ENCODE peak calls at places on chromosomes 2 and 18, in seven cellular contexts. One of them, this sample, is unnamed.

GRCh38 chr2:9984217-9984739 is 32.8 kb downstream of the GRHL1 start:
- DNase-seq in prostate gland: no peak
- DNase-seq in tibial nerve: no peak
- DNase-seq in keratinocyte: peak; percentile 4
- DNase-seq in WERI-Rb-1: no peak
- DNase-seq in fibroblast of lung: peak; percentile 41
- DNase-seq in OCI-LY7: peak; percentile 56
- DNase-seq in this sample: no peak

GRCh38 chr2:8539743-8540551 is 141.9 kb upstream of the ID2 start:
- DNase-seq in keratinocyte: no peak
- DNase-seq in OCI-LY7: no peak
- DNase-seq in tibial nerve: peak; percentile 34
- DNase-seq in fibroblast of lung: no peak
- DNase-seq in WERI-Rb-1: peak; percentile 52
- DNase-seq in prostate gland: peak; percentile 94
- DNase-seq in this sample: peak; percentile 23

GRCh38 chr2:240812721-240813120 is 7.3 kb downstream of the KIF1A start:
- DNase-seq in prostate gland: no peak
- DNase-seq in tibial nerve: no peak
- DNase-seq in fibroblast of lung: no peak
- DNase-seq in OCI-LY7: no peak
- DNase-seq in WERI-Rb-1: no peak
- DNase-seq in keratinocyte: no peak
- DNase-seq in this sample: no peak

GRCh38 chr2:233153146-233153798 is 93.1 kb downstream of the INPP5D start:
- DNase-seq in WERI-Rb-1: no peak
- DNase-seq in keratinocyte: no peak
- DNase-seq in prostate gland: no peak
- DNase-seq in OCI-LY7: no peak
- DNase-seq in fibroblast of lung: no peak
- DNase-seq in tibial nerve: no peak
- DNase-seq in this sample: no peak

GRCh38 chr18:75156139-75156750 is 52.7 kb downstream of the PTGR3 start:
- DNase-seq in tibial nerve: no peak
- DNase-seq in keratinocyte: no peak
- DNase-seq in WERI-Rb-1: no peak
- DNase-seq in OCI-LY7: no peak
- DNase-seq in fibroblast of lung: no peak
- DNase-seq in prostate gland: no peak
- DNase-seq in this sample: no peak

GRCh38 chr18:37248281-37248680 is 317.3 kb downstream of the CELF4 start:
- DNase-seq in WERI-Rb-1: no peak
- DNase-seq in fibroblast of lung: no peak
- DNase-seq in tibial nerve: no peak
- DNase-seq in prostate gland: no peak
- DNase-seq in OCI-LY7: no peak
- DNase-seq in keratinocyte: no peak
- DNase-seq in this sample: no peak

GRCh38 chr18:10274327-10274726 is 180.1 kb upstream of the APCDD1 start:
- DNase-seq in OCI-LY7: no peak
- DNase-seq in fibroblast of lung: no peak
- DNase-seq in WERI-Rb-1: no peak
- DNase-seq in keratinocyte: no peak
- DNase-seq in prostate gland: no peak
- DNase-seq in tibial nerve: no peak
- DNase-seq in this sample: no peak

GRCh38 chr2:211860224-211860623 is 678.4 kb downstream of the ERBB4 start:
- DNase-seq in fibroblast of lung: no peak
- DNase-seq in keratinocyte: no peak
- DNase-seq in OCI-LY7: no peak
- DNase-seq in WERI-Rb-1: no peak
- DNase-seq in tibial nerve: no peak
- DNase-seq in prostate gland: no peak
- DNase-seq in this sample: no peak

GRCh38 chr2:154832711-154833110 is 134.2 kb downstream of the KCNJ3 start:
- DNase-seq in OCI-LY7: no peak
- DNase-seq in prostate gland: no peak
- DNase-seq in fibroblast of lung: no peak
- DNase-seq in tibial nerve: no peak
- DNase-seq in WERI-Rb-1: no peak
- DNase-seq in keratinocyte: no peak
- DNase-seq in this sample: no peak

GRCh38 chr2:52563144-52563543 is 1204.5 kb upstream of the CHAC2 start:
- DNase-seq in tibial nerve: no peak
- DNase-seq in prostate gland: no peak
- DNase-seq in WERI-Rb-1: no peak
- DNase-seq in keratinocyte: no peak
- DNase-seq in OCI-LY7: no peak
- DNase-seq in fibroblast of lung: no peak
- DNase-seq in this sample: no peak

DNA sequence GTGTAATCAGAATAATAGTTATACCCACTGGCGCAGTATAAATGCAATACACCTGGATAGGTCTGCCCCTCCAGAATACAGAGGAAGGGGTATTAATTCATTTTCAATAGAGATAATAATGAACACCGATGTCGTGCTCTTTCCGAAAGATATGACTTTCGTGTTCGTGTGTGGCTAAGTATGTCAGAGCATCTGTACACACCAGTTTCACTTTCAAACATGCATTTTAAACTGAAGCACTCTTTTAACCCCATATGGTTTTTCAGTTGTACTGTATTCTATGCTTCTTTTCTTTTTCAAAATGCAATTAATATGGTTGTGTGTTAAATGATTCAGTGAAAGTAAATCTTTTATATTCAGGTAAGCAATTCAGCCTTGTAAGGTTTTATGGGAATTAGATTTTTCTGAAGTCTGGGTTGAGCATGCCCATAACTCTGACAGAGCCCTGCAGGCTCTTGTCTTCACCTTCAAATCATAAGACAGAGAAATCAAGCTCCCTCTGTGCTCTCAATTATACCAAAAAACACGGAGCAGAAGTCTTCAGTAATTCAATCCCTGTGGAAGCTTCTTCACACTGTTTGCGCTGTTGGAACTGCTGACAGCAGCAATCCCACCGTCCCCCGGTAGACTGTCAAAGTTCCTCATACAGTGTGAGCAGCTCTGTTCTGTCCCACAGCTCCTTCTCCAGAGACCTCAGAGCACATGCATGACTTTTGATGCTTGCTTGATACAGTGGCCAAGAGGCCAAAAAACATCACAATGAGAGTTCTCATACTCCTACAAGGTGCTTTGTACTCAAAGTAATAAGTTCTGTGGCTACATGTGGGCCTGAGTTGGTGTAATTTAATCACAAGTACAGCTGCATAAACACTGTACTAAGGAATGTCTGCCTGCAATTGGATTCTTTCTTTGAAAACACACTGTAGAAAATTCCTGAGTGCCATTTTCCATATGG is 186.9 kb downstream of the ZNF521 start:
- DNase-seq in WERI-Rb-1: no peak
- DNase-seq in OCI-LY7: no peak
- DNase-seq in tibial nerve: peak; percentile 21
- DNase-seq in keratinocyte: no peak
- DNase-seq in fibroblast of lung: peak; percentile 78
- DNase-seq in prostate gland: no peak
- DNase-seq in this sample: peak; percentile 1
- TF ChIP-seq CTCF in WERI-Rb-1: no peak
- TF ChIP-seq CTCF in OCI-LY7: no peak
- TF ChIP-seq CTCF in tibial nerve: no peak
- TF ChIP-seq CTCF in keratinocyte: no peak
- TF ChIP-seq CTCF in fibroblast of lung: peak; percentile 18
- TF ChIP-seq CTCF in prostate gland: no peak
- TF ChIP-seq CTCF in this sample: no peak

GRCh38 chr18:63198098-63198760 is 121.3 kb downstream of the BCL2 start:
- DNase-seq in fibroblast of lung: no peak
- DNase-seq in prostate gland: no peak
- DNase-seq in keratinocyte: no peak
- DNase-seq in OCI-LY7: no peak
- DNase-seq in tibial nerve: no peak
- DNase-seq in WERI-Rb-1: no peak
- DNase-seq in this sample: no peak

GRCh38 chr18:63195410-63196159 is 124.0 kb downstream of the BCL2 start:
- DNase-seq in tibial nerve: no peak
- DNase-seq in keratinocyte: no peak
- DNase-seq in OCI-LY7: no peak
- DNase-seq in WERI-Rb-1: no peak
- DNase-seq in fibroblast of lung: no peak
- DNase-seq in prostate gland: no peak
- DNase-seq in this sample: no peak

GRCh38 chr18:63199743-63200241 is 119.8 kb downstream of the BCL2 start:
- DNase-seq in prostate gland: no peak
- DNase-seq in fibroblast of lung: no peak
- DNase-seq in tibial nerve: no peak
- DNase-seq in OCI-LY7: no peak
- DNase-seq in WERI-Rb-1: no peak
- DNase-seq in keratinocyte: no peak
- DNase-seq in this sample: no peak

GRCh38 chr18:63197246-63197791 is 122.2 kb downstream of the BCL2 start:
- DNase-seq in WERI-Rb-1: no peak
- DNase-seq in keratinocyte: no peak
- DNase-seq in tibial nerve: no peak
- DNase-seq in fibroblast of lung: no peak
- DNase-seq in OCI-LY7: peak; percentile 7
- DNase-seq in prostate gland: no peak
- DNase-seq in this sample: no peak

GRCh38 chr18:63198868-63199742 is 120.5 kb downstream of the BCL2 start:
- DNase-seq in OCI-LY7: no peak
- DNase-seq in WERI-Rb-1: no peak
- DNase-seq in prostate gland: no peak
- DNase-seq in tibial nerve: no peak
- DNase-seq in fibroblast of lung: no peak
- DNase-seq in keratinocyte: no peak
- DNase-seq in this sample: no peak
- H3K4me3 ChIP-seq in OCI-LY7: no peak overlapping the region
- H3K4me3 ChIP-seq in WERI-Rb-1: no peak overlapping the region
- H3K4me3 ChIP-seq in prostate gland: no peak overlapping the region
- H3K4me3 ChIP-seq in tibial nerve: no peak overlapping the region
- H3K4me3 ChIP-seq in fibroblast of lung: no peak overlapping the region
- H3K4me3 ChIP-seq in keratinocyte: no peak overlapping the region
- H3K4me3 ChIP-seq in this sample: no peak overlapping the region

GRCh38 chr2:70049261-70049660 is 38.0 kb upstream of the PCBP1 start:
- DNase-seq in tibial nerve: no peak
- DNase-seq in OCI-LY7: no peak
- DNase-seq in keratinocyte: no peak
- DNase-seq in WERI-Rb-1: no peak
- DNase-seq in fibroblast of lung: no peak
- DNase-seq in prostate gland: no peak
- DNase-seq in this sample: no peak
- H3K36me3 ChIP-seq in tibial nerve: peaks cover 20% of the 10 kb centered on the region
- H3K36me3 ChIP-seq in OCI-LY7: peaks cover 76% of the 10 kb centered on the region
- H3K36me3 ChIP-seq in keratinocyte: peaks cover 7% of the 10 kb centered on the region
- H3K36me3 ChIP-seq in WERI-Rb-1: peaks cover 79% of the 10 kb centered on the region
- H3K36me3 ChIP-seq in fibroblast of lung: no peaks in the 10 kb centered on the region
- H3K36me3 ChIP-seq in prostate gland: no peaks in the 10 kb centered on the region
- H3K36me3 ChIP-seq in this sample: no peaks in the 10 kb centered on the region

DNA sequence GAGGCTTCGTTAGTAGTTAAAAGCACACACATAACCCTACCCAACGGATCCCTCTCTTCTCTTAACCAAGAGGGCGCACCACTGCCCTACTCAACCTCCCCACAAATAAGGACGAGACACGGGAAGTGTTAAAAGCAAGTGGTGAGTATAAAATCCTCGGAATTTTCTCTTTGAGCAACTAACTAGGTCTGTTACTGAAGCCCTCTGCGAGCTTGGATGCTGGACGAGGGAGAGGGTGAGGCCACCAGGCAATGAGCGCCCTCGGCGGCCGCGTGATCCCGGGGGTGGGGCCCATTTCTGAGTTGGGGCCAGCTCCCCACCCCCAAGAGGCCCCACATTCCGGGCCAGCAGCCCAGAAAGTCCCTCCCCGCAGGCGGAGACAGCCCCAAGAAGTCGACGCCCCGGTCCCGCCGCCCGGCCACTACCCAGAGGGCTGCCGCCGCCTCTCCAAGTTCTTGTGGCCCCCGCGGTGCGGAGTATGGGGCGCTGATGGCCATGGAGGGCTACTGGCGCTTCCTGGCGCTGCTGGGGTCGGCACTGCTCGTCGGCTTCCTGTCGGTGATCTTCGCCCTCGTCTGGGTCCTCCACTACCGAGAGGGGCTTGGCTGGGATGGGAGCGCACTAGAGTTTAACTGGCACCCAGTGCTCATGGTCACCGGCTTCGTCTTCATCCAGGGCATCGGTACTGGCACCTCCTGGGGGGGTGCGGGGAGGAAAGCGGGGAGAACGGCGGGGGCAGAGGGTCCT is at the start of gene CYBRD1:
- DNase-seq in keratinocyte: no peak
- DNase-seq in prostate gland: peak; percentile 83
- DNase-seq in WERI-Rb-1: peak; percentile 51
- DNase-seq in tibial nerve: peak; percentile 84
- DNase-seq in OCI-LY7: no peak
- DNase-seq in fibroblast of lung: peak; percentile 86
- DNase-seq in this sample: no peak
- TF ChIP-seq CTCF in keratinocyte: peak; percentile 26
- TF ChIP-seq CTCF in prostate gland: no peak
- TF ChIP-seq CTCF in WERI-Rb-1: no peak
- TF ChIP-seq CTCF in tibial nerve: no peak
- TF ChIP-seq CTCF in OCI-LY7: no peak
- TF ChIP-seq CTCF in fibroblast of lung: peak; percentile 17
- TF ChIP-seq CTCF in this sample: no peak

GRCh38 chr18:80159713-80160636 is 50.9 kb downstream of the ADNP2 start:
- DNase-seq in fibroblast of lung: no peak
- DNase-seq in tibial nerve: no peak
- DNase-seq in prostate gland: no peak
- DNase-seq in keratinocyte: no peak
- DNase-seq in OCI-LY7: no peak
- DNase-seq in WERI-Rb-1: no peak
- DNase-seq in this sample: no peak
- H3K4me3 ChIP-seq in fibroblast of lung: no peak overlapping the region
- H3K4me3 ChIP-seq in tibial nerve: no peak overlapping the region
- H3K4me3 ChIP-seq in prostate gland: no peak overlapping the region
- H3K4me3 ChIP-seq in keratinocyte: no peak overlapping the region
- H3K4me3 ChIP-seq in OCI-LY7: no peak overlapping the region
- H3K4me3 ChIP-seq in WERI-Rb-1: no peak overlapping the region
- H3K4me3 ChIP-seq in this sample: peak overlapping the region; percentile 21

DNA sequence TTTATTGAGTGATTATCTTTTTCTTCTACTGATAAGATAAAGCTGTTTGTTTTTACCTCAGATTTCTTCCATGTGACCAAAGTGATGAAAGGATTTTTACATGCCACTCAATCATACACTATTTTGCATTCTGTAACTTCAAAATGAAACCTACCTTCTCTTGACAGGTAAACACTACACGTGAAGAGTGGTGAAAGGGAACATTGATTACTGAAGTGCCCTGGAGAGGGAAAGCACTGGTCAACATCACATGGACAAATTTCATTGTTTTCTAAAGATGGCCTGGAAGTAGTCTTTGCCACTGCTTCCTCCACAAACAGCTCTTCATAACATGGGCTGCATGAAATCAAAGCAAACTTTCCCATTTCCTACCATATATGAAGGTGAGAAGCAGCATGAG is 120.1 kb downstream of the HIBCH start:
- DNase-seq in tibial nerve: no peak
- DNase-seq in keratinocyte: no peak
- DNase-seq in prostate gland: no peak
- DNase-seq in WERI-Rb-1: no peak
- DNase-seq in fibroblast of lung: no peak
- DNase-seq in OCI-LY7: no peak
- DNase-seq in this sample: no peak
- H3K36me3 ChIP-seq in tibial nerve: no peaks in the 10 kb centered on the region
- H3K36me3 ChIP-seq in keratinocyte: peaks cover 3% of the 10 kb centered on the region
- H3K36me3 ChIP-seq in prostate gland: no peaks in the 10 kb centered on the region
- H3K36me3 ChIP-seq in WERI-Rb-1: no peaks in the 10 kb centered on the region
- H3K36me3 ChIP-seq in fibroblast of lung: no peaks in the 10 kb centered on the region
- H3K36me3 ChIP-seq in OCI-LY7: no peaks in the 10 kb centered on the region
- H3K36me3 ChIP-seq in this sample: peaks cover 1% of the 10 kb centered on the region

This sample was measured in kidney epithelial cell.